ENCODE peak calls at places on chromosomes 7 and 10, in six cellular contexts. J, A, Q, S, E and V are unnamed samples.

GRCh38 chr7:151008143-151008510 is 16.2 kb downstream of the ATG9B start:
- DNase-seq in J (no peak), A (no peak), Q (peak; percentile 64), S (peak; percentile 61), E (peak; percentile 63), V (no peak)

GRCh38 chr10:101464518-101465085 is 110.6 kb downstream of the BTRC start:
- DNase-seq in J (no peak), A (no peak), Q (no peak), S (no peak), E (no peak), V (no peak)

GRCh38 chr10:90218846-90219245 is 517.5 kb downstream of the KIF20B start:
- DNase-seq in J (no peak), A (no peak), Q (no peak), S (no peak), E (no peak), V (no peak)

GRCh38 chr7:101516849-101517248 is 112.2 kb downstream of the MYL10 start:
- DNase-seq in J (no peak), A (no peak), Q (no peak), S (no peak), E (no peak), V (no peak)

GRCh38 chr10:124044143-124044862 is 49.1 kb downstream of the CHST15 start:
- DNase-seq in J (no peak), A (no peak), Q (no peak), S (no peak), E (no peak), V (no peak)

GRCh38 chr10:48506147-48506917 is 98.5 kb downstream of the ARHGAP22 start:
- DNase-seq in J (no peak), A (no peak), Q (no peak), S (no peak), E (peak; percentile 43), V (no peak)

GRCh38 chr10:13173619-13174018 is 12.3 kb downstream of the MCM10 start:
- DNase-seq in J (no peak), A (no peak), Q (no peak), S (no peak), E (no peak), V (no peak)

GRCh38 chr7:140447841-140448240 is 31.5 kb downstream of the MKRN1 start:
- DNase-seq in J (no peak), A (no peak), Q (no peak), S (no peak), E (no peak), V (no peak)

GRCh38 chr7:97024209-97025129 is at the start of gene DLX5:
- DNase-seq in J (peak; percentile 69), A (no peak), Q (no peak), S (no peak), E (no peak), V (no peak)

GRCh38 chr7:78260826-78261225 is 462.3 kb downstream of the PHTF2 start:
- DNase-seq in J (no peak), A (no peak), Q (no peak), S (no peak), E (no peak), V (no peak)

GRCh38 chr10:129513312-129513711 is 46.3 kb downstream of the MGMT start:
- DNase-seq in J (no peak), A (no peak), Q (no peak), S (no peak), E (no peak), V (no peak)

GRCh38 chr7:17302575-17303142 is 4.2 kb downstream of the AHR start:
- DNase-seq in J (no peak), A (no peak), Q (peak; percentile 55), S (no peak), E (no peak), V (no peak)

GRCh38 chr7:12067156-12067831 is 143.8 kb upstream of the TMEM106B start:
- DNase-seq in J (peak; percentile 60), A (peak; percentile 46), Q (peak; percentile 64), S (peak; percentile 62), E (peak; percentile 76), V (peak; percentile 25)

GRCh38 chr10:119281581-119282071 is 74.3 kb downstream of the GRK5 start:
- DNase-seq in J (peak; percentile 48), A (no peak), Q (no peak), S (no peak), E (no peak), V (no peak)

GRCh38 chr7:49400891-49401550 is 372.4 kb upstream of the VWC2 start:
- DNase-seq in J (no peak), A (no peak), Q (no peak), S (no peak), E (no peak), V (no peak)

GRCh38 chr7:92691578-92691977 is 101.4 kb upstream of the FAM133B start:
- DNase-seq in J (peak; percentile 44), A (peak; percentile 29), Q (peak; percentile 58), S (peak; percentile 26), E (no peak), V (no peak)

GRCh38 chr10:3972460-3973366 is 187.7 kb upstream of the KLF6 start:
- DNase-seq in J (no peak), A (no peak), Q (peak; percentile 51), S (peak; percentile 17), E (no peak), V (no peak)

GRCh38 chr7:39592586-39592985 is 26.4 kb downstream of the YAE1 start:
- DNase-seq in J (no peak), A (no peak), Q (no peak), S (no peak), E (no peak), V (no peak)

GRCh38 chr10:70982443-70982842 is 94.1 kb upstream of the PCBD1 start:
- DNase-seq in J (peak; percentile 14), A (no peak), Q (no peak), S (no peak), E (no peak), V (no peak)

GRCh38 chr10:543131-543530 is 146.3 kb downstream of the DIP2C start:
- DNase-seq in J (no peak), A (no peak), Q (no peak), S (no peak), E (no peak), V (no peak)

GRCh38 chr7:16816820-16817219 is 12.0 kb upstream of the AGR2 start:
- DNase-seq in J (no peak), A (no peak), Q (no peak), S (no peak), E (no peak), V (no peak)

GRCh38 chr10:110612629-110613028 is 31.5 kb upstream of the RBM20 start:
- DNase-seq in J (no peak), A (no peak), Q (no peak), S (no peak), E (no peak), V (no peak)

GRCh38 chr10:129258570-129258969 is 208.5 kb upstream of the MGMT start:
- DNase-seq in J (no peak), A (no peak), Q (no peak), S (no peak), E (no peak), V (no peak)

GRCh38 chr7:147261693-147262092 is 1145.1 kb downstream of the CNTNAP2 start:
- DNase-seq in J (no peak), A (no peak), Q (no peak), S (no peak), E (no peak), V (no peak)

GRCh38 chr7:103988468-103989199 is 824 bp downstream of the RELN start:
- DNase-seq in J (no peak), A (no peak), Q (no peak), S (no peak), E (no peak), V (peak; percentile 49)
- H3K27me3 ChIP-seq in J (peaks cover 3% of the 10 kb centered on the region), A (peaks cover 25% of the 10 kb centered on the region), Q (no peaks in the 10 kb centered on the region), S (no peaks in the 10 kb centered on the region), E (no peaks in the 10 kb centered on the region), V (no peaks in the 10 kb centered on the region)

GRCh38 chr10:132590094-132590751 is 52.6 kb downstream of the INPP5A start:
- DNase-seq in J (no peak), A (no peak), Q (no peak), S (no peak), E (no peak), V (no peak)

GRCh38 chr10:132590752-132591121 is 53.1 kb downstream of the INPP5A start:
- DNase-seq in J (no peak), A (no peak), Q (no peak), S (no peak), E (no peak), V (no peak)

GRCh38 chr10:132589015-132589414 is 51.4 kb downstream of the INPP5A start:
- DNase-seq in J (no peak), A (no peak), Q (no peak), S (no peak), E (no peak), V (no peak)

GRCh38 chr10:132588301-132589013 is 50.9 kb downstream of the INPP5A start:
- DNase-seq in J (no peak), A (no peak), Q (no peak), S (no peak), E (no peak), V (no peak)

DNA sequence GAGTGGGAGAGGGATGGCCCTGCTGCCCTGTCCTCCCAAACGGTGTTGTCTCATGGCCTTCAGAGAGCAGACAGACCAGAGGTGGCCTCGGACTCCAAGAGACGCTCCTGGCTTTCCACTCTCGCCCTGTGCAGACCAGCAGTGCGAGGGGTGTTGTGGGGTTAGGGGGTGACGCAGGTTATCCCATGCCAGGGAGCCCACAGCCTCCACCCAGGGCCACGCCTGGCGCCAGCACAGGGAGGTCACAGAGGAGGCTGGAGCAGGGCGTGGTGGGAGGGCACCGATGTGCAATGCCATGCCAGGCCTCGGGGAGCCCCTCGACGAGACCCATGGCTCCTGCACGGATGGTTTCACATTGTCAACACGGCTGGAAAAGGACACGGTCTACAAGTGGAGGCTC is 52.1 kb downstream of the INPP5A start:
- DNase-seq in J (no peak), A (no peak), Q (no peak), S (no peak), E (no peak), V (peak; percentile 71)
- H3K27ac ChIP-seq in J (peak overlapping the region; percentile 84), A (no peak overlapping the region), Q (no peak overlapping the region), S (no peak overlapping the region), E (no peak overlapping the region), V (no peak overlapping the region)

DNA sequence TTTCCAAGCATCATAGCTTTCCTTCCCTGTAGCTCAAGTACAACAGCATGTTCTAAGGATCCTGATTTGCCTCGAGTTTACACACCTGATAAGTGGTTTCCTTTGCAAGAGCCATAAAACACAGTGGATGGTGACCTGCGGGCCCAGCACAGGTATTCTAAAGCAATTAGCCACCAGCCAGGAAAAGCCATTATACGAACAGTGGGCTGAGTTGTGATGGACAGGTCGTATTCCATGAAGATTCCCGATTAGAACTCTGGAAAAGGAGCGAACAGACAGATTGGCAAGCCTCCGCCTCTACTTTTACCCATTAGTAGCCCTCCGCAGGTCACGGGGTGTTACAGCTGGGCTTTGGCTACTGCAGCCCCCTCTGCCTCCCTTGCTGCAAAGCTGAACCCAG is 214.2 kb downstream of the CCSER2 start:
- DNase-seq in J (no peak), A (no peak), Q (no peak), S (no peak), E (no peak), V (no peak)
- H3K4me3 ChIP-seq in J (no peak overlapping the region), A (no peak overlapping the region), Q (no peak overlapping the region), S (no peak overlapping the region), E (no peak overlapping the region), V (no peak overlapping the region)

DNA sequence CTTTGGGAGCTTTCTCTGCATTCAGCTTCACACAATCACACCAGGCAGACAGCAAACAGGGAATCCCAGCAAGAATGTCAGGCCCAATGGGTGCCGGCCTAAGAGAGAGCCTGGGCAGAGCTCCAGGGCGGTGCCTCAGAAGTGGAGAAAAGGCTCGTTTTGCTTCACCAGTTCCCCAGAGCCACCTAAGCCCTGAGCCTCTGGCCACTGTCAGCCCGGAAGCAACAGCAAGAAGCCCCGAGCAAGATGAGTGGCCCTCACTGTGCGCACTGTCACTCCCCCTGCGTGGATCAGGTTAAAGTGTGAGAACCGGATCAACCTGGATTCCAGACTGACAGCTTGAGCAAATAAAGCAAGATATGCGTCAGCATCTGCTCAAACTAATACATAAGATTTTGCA is 14.7 kb downstream of the CNPY1 start:
- DNase-seq in J (no peak), A (no peak), Q (no peak), S (no peak), E (no peak), V (peak; percentile 33)
- H3K27me3 ChIP-seq in J (peaks cover 4% of the 10 kb centered on the region), A (peaks cover 34% of the 10 kb centered on the region), Q (peaks cover 21% of the 10 kb centered on the region), S (peaks cover 32% of the 10 kb centered on the region), E (peaks cover 18% of the 10 kb centered on the region), V (no peaks in the 10 kb centered on the region)